ENCODE peak calls at places on chromosome 7, in four cellular contexts. U is SK-N-SH, R is K562, T is HepG2. J is an unnamed sample.

GRCh38 chr7:95139922-95140321 is 184.4 kb downstream of the PON1 start:
- DNase-seq in U (no peak), R (no peak), T (no peak), J (no peak)

GRCh38 chr7:142797799-142798377 is 27.1 kb downstream of the PRSS2 start:
- DNase-seq in U (peak), R (peak), T (no peak), J (no peak)

GRCh38 chr7:116786791-116787443 is 75.5 kb upstream of the CAPZA2 start:
- DNase-seq in U (no peak), R (no peak), T (peak), J (peak)

GRCh38 chr7:79820387-79820786 is 314.2 kb upstream of the GNAI1 start:
- DNase-seq in U (peak), R (no peak), T (no peak), J (no peak)

GRCh38 chr7:140625908-140626868 is 14.4 kb downstream of the DENND2A start:
- DNase-seq in U (peak), R (no peak), T (no peak), J (no peak)

GRCh38 chr7:41576176-41576575 is 126.7 kb downstream of the INHBA start:
- DNase-seq in U (no peak), R (no peak), T (no peak), J (no peak)

GRCh38 chr7:111011500-111011899 is 79.4 kb upstream of the LRRN3 start:
- DNase-seq in U (no peak), R (no peak), T (no peak), J (no peak)

GRCh38 chr7:99461221-99461620 is 4.7 kb downstream of the ATP5MF start:
- DNase-seq in U (no peak), R (no peak), T (no peak), J (no peak)

GRCh38 chr7:17930546-17930945 is 9.7 kb downstream of the SNX13 start:
- DNase-seq in U (no peak), R (no peak), T (no peak), J (no peak)

GRCh38 chr7:153910604-153911003 is 141.6 kb upstream of the DPP6 start:
- DNase-seq in U (no peak), R (no peak), T (no peak), J (no peak)

GRCh38 chr7:139702313-139702731 is 75.5 kb downstream of the HIPK2 start:
- DNase-seq in U (peak), R (no peak), T (no peak), J (no peak)

GRCh38 chr7:128881458-128882125 is 18.9 kb downstream of the ATP6V1F start:
- DNase-seq in U (peak), R (no peak), T (no peak), J (no peak)

GRCh38 chr7:23020742-23021401 is 6.9 kb upstream of the HYCC1 start:
- DNase-seq in U (no peak), R (no peak), T (no peak), J (no peak)

GRCh38 chr7:76009672-76010600 is 15.5 kb upstream of the TMEM120A start:
- DNase-seq in U (no peak), R (peak), T (no peak), J (no peak)

GRCh38 chr7:35717013-35717412 is 22.1 kb upstream of the HERPUD2 start:
- DNase-seq in U (no peak), R (no peak), T (no peak), J (no peak)

GRCh38 chr7:101848168-101848951 is 30.9 kb downstream of the CUX1 start:
- DNase-seq in U (no peak), R (no peak), T (no peak), J (no peak)

GRCh38 chr7:115005942-115006341 is 84.0 kb downstream of the MDFIC start:
- DNase-seq in U (no peak), R (no peak), T (peak), J (no peak)

GRCh38 chr7:111092406-111093160 is 1.7 kb downstream of the LRRN3 start:
- DNase-seq in U (no peak), R (no peak), T (no peak), J (no peak)

GRCh38 chr7:113179313-113179712 is 61.0 kb upstream of the SMIM30 start:
- DNase-seq in U (no peak), R (no peak), T (no peak), J (no peak)

GRCh38 chr7:98470131-98470985 is 69.5 kb upstream of the BAIAP2L1 start:
- DNase-seq in U (peak), R (peak), T (no peak), J (no peak)

GRCh38 chr7:95026018-95026417 is 118.6 kb downstream of the PPP1R9A start:
- DNase-seq in U (no peak), R (no peak), T (peak), J (no peak)

GRCh38 chr7:5699951-5700384 is 81.5 kb downstream of the RNF216 start:
- DNase-seq in U (no peak), R (no peak), T (no peak), J (no peak)

GRCh38 chr7:90946711-90947501 is 317.3 kb upstream of the FZD1 start:
- DNase-seq in U (no peak), R (no peak), T (no peak), J (no peak)

GRCh38 chr7:4523219-4523618 is 158.9 kb upstream of the FOXK1 start:
- DNase-seq in U (peak), R (no peak), T (no peak), J (no peak)

GRCh38 chr7:43501881-43502280 is 81.0 kb upstream of the STK17A start:
- DNase-seq in U (no peak), R (no peak), T (peak), J (no peak)

GRCh38 chr7:11170863-11171568 is 197.3 kb downstream of the PHF14 start:
- DNase-seq in U (no peak), R (no peak), T (no peak), J (peak)

GRCh38 chr7:732094-732541 is 5.0 kb upstream of the PRKAR1B start:
- DNase-seq in U (peak), R (no peak), T (peak), J (no peak)

GRCh38 chr7:85567983-85568382 is 381.1 kb upstream of the SEMA3D start:
- DNase-seq in U (no peak), R (no peak), T (no peak), J (no peak)

GRCh38 chr7:128094111-128094570 is 62.9 kb upstream of the LRRC4 start:
- DNase-seq in U (no peak), R (no peak), T (no peak), J (no peak)

GRCh38 chr7:102220929-102221850 is 65.5 kb upstream of the SH2B2 start:
- DNase-seq in U (no peak), R (no peak), T (no peak), J (no peak)

GRCh38 chr7:87416682-87417587 is 58.5 kb downstream of the ABCB4 start:
- DNase-seq in U (peak), R (peak), T (peak), J (no peak)

GRCh38 chr7:157355784-157356511 is 19.1 kb downstream of the DNAJB6 start:
- DNase-seq in U (peak), R (no peak), T (no peak), J (no peak)

GRCh38 chr7:100678291-100678984 is 4.9 kb downstream of the GNB2 start:
- DNase-seq in U (peak), R (no peak), T (no peak), J (no peak)

GRCh38 chr7:134865001-134865845 is 85.8 kb downstream of the CALD1 start:
- DNase-seq in U (no peak), R (no peak), T (no peak), J (no peak)

GRCh38 chr7:143355450-143356385 is 6.8 kb downstream of the FAM131B start:
- DNase-seq in U (peak), R (peak), T (no peak), J (no peak)

GRCh38 chr7:104933433-104934074 is 80.5 kb upstream of the KMT2E start:
- DNase-seq in U (no peak), R (no peak), T (no peak), J (no peak)
- TF ChIP-seq REST in U (no peak), R (no peak), T (no peak), J (no peak)

DNA sequence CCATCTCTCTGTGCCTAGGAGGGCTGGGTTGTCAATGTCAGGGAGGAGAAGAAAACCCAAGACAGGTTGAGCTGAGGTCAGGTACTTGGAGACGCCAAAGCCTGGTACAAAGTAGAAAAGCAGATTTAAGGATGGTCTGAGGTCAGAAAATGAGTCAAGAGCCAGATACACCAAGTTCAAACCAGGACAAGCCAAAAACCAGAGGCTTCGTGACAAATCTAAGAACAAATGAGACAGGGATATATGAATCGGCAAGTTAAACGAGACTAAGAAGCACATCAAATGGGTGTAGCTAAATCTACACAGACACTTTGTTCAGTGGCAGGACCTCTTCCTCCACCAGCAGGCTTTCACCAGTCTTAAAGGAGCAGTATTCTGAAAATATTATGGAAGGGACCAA is 34.2 kb downstream of the C7orf33 start:
- DNase-seq in U (no peak), R (no peak), T (no peak), J (no peak)
- TF ChIP-seq GABPA in U (no peak), R (no peak), T (no peak), J (no peak)

GRCh38 chr7:25117226-25118047 is 7.6 kb downstream of the CYCS start:
- DNase-seq in U (no peak), R (no peak), T (peak), J (no peak)

GRCh38 chr7:25121599-25121998 is 3.5 kb downstream of the CYCS start:
- DNase-seq in U (no peak), R (no peak), T (no peak), J (no peak)

GRCh38 chr7:25118048-25118753 is 6.9 kb downstream of the CYCS start:
- DNase-seq in U (no peak), R (no peak), T (no peak), J (no peak)

GRCh38 chr7:25119102-25119501 is 6.0 kb downstream of the CYCS start:
- DNase-seq in U (no peak), R (no peak), T (no peak), J (no peak)

DNA sequence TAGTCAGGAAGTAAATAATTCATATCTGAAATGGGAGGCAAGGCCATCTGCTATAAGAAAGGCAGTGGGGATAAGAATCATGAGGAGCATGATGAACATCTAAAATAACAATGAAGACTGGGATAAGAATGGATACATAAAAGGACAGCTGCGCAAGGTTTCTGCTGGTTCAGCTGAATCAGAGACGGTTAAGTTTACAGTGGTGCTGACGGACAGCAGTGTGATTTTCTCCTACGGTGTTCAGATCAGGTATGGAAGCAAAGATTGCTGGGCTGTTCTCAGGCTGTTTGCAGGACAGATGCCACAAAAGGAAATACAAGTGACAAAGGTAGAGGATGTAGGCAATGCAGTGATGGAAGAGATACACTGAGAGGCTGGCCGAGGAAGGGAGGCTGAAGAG is 8.4 kb downstream of the CYCS start:
- DNase-seq in U (no peak), R (no peak), T (no peak), J (no peak)
- TF ChIP-seq REST in U (peak), R (no peak), T (peak), J (peak)

DNA sequence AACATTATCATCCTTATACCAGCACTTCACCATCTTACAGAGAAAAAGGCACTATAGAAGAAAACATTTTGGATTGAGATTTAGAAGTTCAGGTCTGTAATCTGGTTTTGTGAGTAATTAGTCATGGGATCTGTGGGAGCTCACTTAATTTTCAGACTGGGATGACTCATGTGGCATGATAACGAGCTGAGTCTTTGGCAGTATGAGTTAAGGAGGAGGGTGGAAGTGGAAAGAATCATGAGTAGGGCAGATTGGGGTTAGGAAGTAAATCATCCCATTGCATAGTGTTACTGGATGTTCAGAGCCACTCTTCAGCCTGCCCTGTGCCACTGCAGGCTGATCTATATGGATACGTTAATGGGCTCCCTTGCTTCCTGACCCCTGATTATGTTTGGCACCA is 64.9 kb downstream of the ZNF92 start:
- DNase-seq in U (no peak), R (no peak), T (no peak), J (no peak)
- TF ChIP-seq GABPA in U (no peak), R (no peak), T (no peak), J (no peak)

GRCh38 chr7:47581442-47581820 is 480 bp downstream of the TNS3 start:
- DNase-seq in U (peak), R (no peak), T (no peak), J (no peak)

GRCh38 chr7:47580175-47580701 is 1.7 kb downstream of the TNS3 start:
- DNase-seq in U (no peak), R (no peak), T (peak), J (no peak)

GRCh38 chr7:47580811-47581331 is 1.0 kb downstream of the TNS3 start:
- DNase-seq in U (no peak), R (no peak), T (peak), J (no peak)

GRCh38 chr7:47582748-47583740 is 1.1 kb upstream of the TNS3 start:
- DNase-seq in U (no peak), R (no peak), T (no peak), J (no peak)

DNA sequence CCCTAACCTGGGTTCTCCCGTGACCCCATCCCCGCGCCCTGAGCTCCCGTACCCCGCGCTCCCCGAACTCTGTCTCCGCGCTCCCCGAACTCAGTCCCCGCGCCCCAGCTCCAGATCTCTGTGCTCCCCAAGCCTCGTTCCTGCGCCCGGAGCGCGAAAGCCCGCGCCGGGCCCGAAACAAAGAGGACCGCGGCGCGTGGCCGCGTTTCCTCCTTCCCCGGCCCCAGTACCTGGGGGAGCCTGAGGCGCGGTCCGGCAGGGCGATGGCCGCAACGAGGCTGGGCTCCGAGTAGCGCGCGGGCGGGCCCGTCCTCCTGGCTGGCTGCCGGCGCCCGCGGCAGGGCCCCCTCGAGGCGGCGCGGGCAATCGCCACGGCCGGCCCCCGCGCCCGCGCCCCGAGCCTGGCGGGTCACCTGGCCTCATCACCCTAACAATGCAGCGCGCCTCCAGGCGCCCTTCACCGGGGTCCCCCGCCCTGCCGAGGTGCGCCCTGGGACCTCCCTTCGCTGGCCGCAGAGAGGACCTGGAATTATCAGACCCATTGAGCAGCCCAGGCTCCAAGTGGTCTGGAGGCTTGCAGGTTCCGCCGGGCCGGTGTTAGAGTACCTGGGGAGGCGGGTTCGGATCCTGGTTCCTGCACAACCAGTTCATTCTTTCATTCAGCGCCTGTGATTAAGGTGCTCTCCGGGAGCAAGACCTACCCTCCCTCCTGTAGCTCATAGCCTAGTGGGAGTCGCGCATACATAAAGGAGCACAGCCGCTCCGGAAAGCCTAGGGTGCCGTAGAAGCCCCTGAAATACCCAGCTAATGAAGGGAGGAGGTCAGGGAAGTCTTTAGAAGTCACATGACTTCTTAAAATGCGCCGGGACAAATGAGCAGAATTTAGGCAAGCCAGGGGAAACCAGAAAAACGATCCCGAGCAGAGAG is at the start of gene TNS3:
- DNase-seq in U (peak), R (no peak), T (no peak), J (no peak)
- TF ChIP-seq REST in U (no peak), R (no peak), T (no peak), J (no peak)

J was measured in HL-60.